ENCODE peak calls at places on chromosomes 16 and 17, in five cellular contexts. D, L, T, X and Z are unnamed samples.

GRCh38 chr17:17075037-17075755 is 32.9 kb downstream of the MPRIP start:
- DNase-seq in D (no peak), T (no peak), L (no peak), X (no peak), Z (no peak)

GRCh38 chr16:69057400-69058378 is 47.8 kb upstream of the HAS3 start:
- DNase-seq in X (no peak), T (no peak), L (no peak), D (no peak), Z (peak)

GRCh38 chr16:88355389-88356123 is 27.2 kb upstream of the ZNF469 start:
- DNase-seq in L (no peak), X (no peak), T (no peak), D (no peak), Z (no peak)

GRCh38 chr17:48678141-48678971 is 44.0 kb downstream of the PRAC1 start:
- DNase-seq in D (peak), L (peak), X (peak), T (no peak), Z (peak)

GRCh38 chr17:8151120-8151640 is 1.0 kb downstream of the PER1 start:
- DNase-seq in T (peak), D (peak), X (peak), L (peak), Z (peak)

GRCh38 chr16:88798772-88799455 is 4.7 kb upstream of the CDT1 start:
- DNase-seq in T (no peak), D (no peak), L (no peak), X (no peak), Z (no peak)

GRCh38 chr16:72182976-72183375 is 11.0 kb upstream of the PMFBP1 start:
- DNase-seq in D (no peak), L (no peak), T (no peak), X (no peak), Z (peak)

GRCh38 chr17:20228410-20228809 is 219.3 kb downstream of the SPECC1 start:
- DNase-seq in T (no peak), X (no peak), L (no peak), D (no peak), Z (no peak)

GRCh38 chr17:19237389-19238166 is 412 bp downstream of the EPN2 start:
- DNase-seq in T (no peak), X (peak), D (peak), L (peak), Z (no peak)

GRCh38 chr16:69615528-69615927 is 49.8 kb downstream of the NFAT5 start:
- DNase-seq in D (no peak), X (no peak), T (no peak), L (no peak), Z (no peak)

GRCh38 chr17:1643293-1643998 is 2.1 kb downstream of the SCARF1 start:
- DNase-seq in T (no peak), X (peak), L (peak), D (peak), Z (peak)

GRCh38 chr16:69535123-69536050 is 30.4 kb upstream of the NFAT5 start:
- DNase-seq in D (no peak), T (peak), X (no peak), L (no peak), Z (no peak)

GRCh38 chr17:31698751-31699150 is 160.3 kb downstream of the COPRS start:
- DNase-seq in T (no peak), D (no peak), L (no peak), X (no peak), Z (no peak)

GRCh38 chr17:19000531-19001011 is 4.0 kb downstream of the FAM83G start:
- DNase-seq in D (no peak), X (no peak), T (no peak), L (no peak), Z (no peak)

GRCh38 chr17:12089809-12090384 is 69.2 kb downstream of the MAP2K4 start:
- DNase-seq in T (peak), D (no peak), L (no peak), X (no peak), Z (peak)

GRCh38 chr17:79609175-79609589 is 1.7 kb downstream of the RBFOX3 start:
- DNase-seq in D (peak), T (no peak), L (no peak), X (no peak), Z (no peak)

GRCh38 chr17:72778161-72779151 is 314.0 kb downstream of the SLC39A11 start:
- DNase-seq in X (no peak), T (no peak), L (no peak), D (no peak), Z (no peak)

GRCh38 chr16:3998793-3999478 is 117.3 kb downstream of the ADCY9 start:
- DNase-seq in X (no peak), D (peak), L (no peak), T (no peak), Z (no peak)

GRCh38 chr16:67441907-67442306 is 11.0 kb downstream of the HSD11B2 start:
- DNase-seq in D (no peak), X (no peak), L (no peak), T (no peak), Z (no peak)

GRCh38 chr16:28133666-28134065 is 70.2 kb upstream of the GSG1L start:
- DNase-seq in X (no peak), D (no peak), L (no peak), T (no peak), Z (no peak)

GRCh38 chr16:84546669-84547538 is 42.4 kb upstream of the MEAK7 start:
- DNase-seq in X (no peak), L (no peak), D (no peak), T (no peak), Z (no peak)

GRCh38 chr17:75661531-75661930 is 5.4 kb downstream of the RECQL5 start:
- DNase-seq in L (no peak), D (no peak), T (no peak), X (no peak), Z (no peak)

GRCh38 chr16:7577588-7577987 is 244.9 kb downstream of the RBFOX1 start:
- DNase-seq in T (no peak), X (no peak), D (no peak), L (no peak), Z (no peak)

GRCh38 chr16:57316390-57317017 is 32.0 kb upstream of the PLLP start:
- DNase-seq in X (no peak), D (no peak), L (no peak), T (peak), Z (no peak)

GRCh38 chr17:9432121-9432866 is 143.3 kb downstream of the STX8 start:
- DNase-seq in X (no peak), D (no peak), L (no peak), T (no peak), Z (no peak)

GRCh38 chr17:57517216-57517518 is 227.9 kb downstream of the CCDC182 start:
- DNase-seq in L (no peak), T (no peak), D (no peak), X (no peak), Z (no peak)

GRCh38 chr17:42744283-42744805 is 496 bp downstream of the EZH1 start:
- DNase-seq in D (peak), T (no peak), L (peak), X (no peak), Z (no peak)

GRCh38 chr16:77212736-77213541 is 13.7 kb downstream of the SYCE1L start:
- DNase-seq in L (peak), X (peak), T (no peak), D (peak), Z (peak)

GRCh38 chr17:49204521-49204920 is 5.9 kb downstream of the GNGT2 start:
- DNase-seq in T (no peak), D (peak), X (no peak), L (no peak), Z (no peak)

GRCh38 chr16:55386534-55387296 is 62.7 kb downstream of the IRX6 start:
- DNase-seq in X (no peak), L (no peak), T (no peak), D (no peak), Z (no peak)